ENCODE peak calls at places on chromosomes 5 and 9, in five cellular contexts. Z, K, N, O and F are unnamed samples.

GRCh38 chr9:133639613-133640012 is 3.5 kb downstream of the DBH start:
- DNase-seq in Z (no peak), K (no peak), N (no peak), O (no peak), F (no peak)

GRCh38 chr9:136525841-136526499 is 19.9 kb downstream of the NOTCH1 start:
- DNase-seq in Z (peak), K (peak), N (no peak), O (peak), F (no peak)

GRCh38 chr5:139385061-139385889 is 2.2 kb upstream of the SLC23A1 start:
- DNase-seq in Z (no peak), K (no peak), N (no peak), O (peak), F (no peak)

GRCh38 chr5:160342413-160342941 is 27.9 kb downstream of the C1QTNF2 start:
- DNase-seq in Z (no peak), K (peak), N (no peak), O (peak), F (no peak)

GRCh38 chr5:172594431-172594830 is 46.6 kb upstream of the NEURL1B start:
- DNase-seq in Z (no peak), K (no peak), N (no peak), O (no peak), F (no peak)

GRCh38 chr5:54658014-54658413 is 140.5 kb downstream of the SNX18 start:
- DNase-seq in Z (no peak), K (no peak), N (no peak), O (no peak), F (no peak)

GRCh38 chr5:110062246-110062645 is 372.5 kb downstream of the MAN2A1 start:
- DNase-seq in Z (no peak), K (no peak), N (no peak), O (no peak), F (no peak)

GRCh38 chr5:67031689-67032088 is 164.9 kb downstream of the CD180 start:
- DNase-seq in Z (no peak), K (no peak), N (no peak), O (no peak), F (no peak)

GRCh38 chr5:8470489-8470888 is 601.5 kb downstream of the MTRR start:
- DNase-seq in Z (no peak), K (no peak), N (no peak), O (no peak), F (no peak)

GRCh38 chr5:175060264-175060663 is 335.9 kb downstream of the MSX2 start:
- DNase-seq in Z (no peak), K (no peak), N (no peak), O (no peak), F (no peak)

GRCh38 chr9:20355022-20355421 is 267.3 kb downstream of the MLLT3 start:
- DNase-seq in Z (no peak), K (no peak), N (no peak), O (no peak), F (no peak)

GRCh38 chr9:14136047-14136446 is 177.9 kb downstream of the NFIB start:
- DNase-seq in Z (no peak), K (no peak), N (no peak), O (no peak), F (no peak)

GRCh38 chr5:141510850-141511718 is 22.2 kb downstream of the PCDHGC5 start:
- DNase-seq in Z (no peak), K (no peak), N (no peak), O (no peak), F (no peak)

GRCh38 chr9:16328349-16328748 is 542.1 kb downstream of the BNC2 start:
- DNase-seq in Z (no peak), K (no peak), N (no peak), O (no peak), F (no peak)

GRCh38 chr9:8401961-8402701 is 602.6 kb upstream of the DMAC1 start:
- DNase-seq in Z (no peak), K (no peak), N (no peak), O (no peak), F (no peak)

GRCh38 chr9:70052768-70053167 is 9.1 kb downstream of the MAMDC2 start:
- DNase-seq in Z (no peak), K (no peak), N (no peak), O (no peak), F (no peak)

GRCh38 chr5:97903742-97904141 is 720.7 kb upstream of the RIOK2 start:
- DNase-seq in Z (no peak), K (no peak), N (no peak), O (no peak), F (no peak)

GRCh38 chr5:132227485-132228240 is at the start of gene P4HA2:
- DNase-seq in Z (peak), K (peak), N (peak), O (peak), F (peak)

GRCh38 chr5:2912741-2913140 is 161.3 kb upstream of the IRX2 start:
- DNase-seq in Z (no peak), K (no peak), N (no peak), O (no peak), F (peak)

GRCh38 chr9:26054600-26055516 is 376.6 kb upstream of the TUSC1 start:
- DNase-seq in Z (no peak), K (no peak), N (no peak), O (no peak), F (no peak)

GRCh38 chr5:157222506-157223230 is 42.0 kb downstream of the ITK start:
- DNase-seq in Z (no peak), K (no peak), N (peak), O (no peak), F (no peak)

GRCh38 chr5:8726383-8727036 is 819.4 kb downstream of the SEMA5A start:
- DNase-seq in Z (no peak), K (no peak), N (no peak), O (no peak), F (no peak)

DNA sequence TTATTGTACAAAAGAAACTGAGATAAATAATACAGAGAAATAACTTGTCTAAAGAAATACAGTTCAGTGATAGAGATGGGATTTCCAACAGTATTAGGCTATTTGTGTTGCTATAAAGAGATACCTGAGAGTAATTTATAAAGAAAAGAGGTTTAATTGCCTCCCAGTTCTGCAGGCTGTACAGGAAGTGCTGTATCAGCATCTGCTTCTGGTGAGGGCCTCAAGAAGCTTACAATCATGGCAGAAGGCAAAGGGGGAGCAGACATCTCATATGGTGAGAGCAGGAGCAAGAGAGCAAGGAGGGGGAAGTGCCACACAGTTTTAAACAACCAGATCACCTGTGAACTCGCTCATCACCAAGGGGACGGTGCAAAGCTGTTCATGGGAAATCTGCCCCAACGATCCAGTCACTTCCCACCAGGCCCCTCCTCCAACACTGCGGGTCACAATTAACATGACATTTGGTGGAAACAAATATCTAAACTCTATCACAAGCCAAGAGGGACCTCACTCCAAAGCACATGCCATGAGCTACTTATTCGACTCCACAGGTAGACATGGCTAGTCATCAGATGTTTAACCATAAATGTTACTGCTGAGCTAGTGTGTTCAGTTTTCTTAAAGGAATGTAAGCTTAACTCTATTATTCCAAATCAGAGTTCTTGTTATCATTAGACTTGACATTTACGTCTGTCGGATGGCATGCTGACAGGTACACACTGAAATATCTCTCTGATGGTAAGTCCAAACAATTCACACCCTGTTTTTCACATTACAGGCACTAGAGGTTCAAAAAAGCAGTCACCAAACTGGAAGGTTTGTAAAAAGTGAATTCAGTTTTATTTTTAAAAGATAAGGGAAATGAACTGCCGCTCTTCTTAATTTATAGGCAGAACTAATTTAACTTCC is 82.2 kb downstream of the AUH start:
- DNase-seq in Z (no peak), K (no peak), N (no peak), O (no peak), F (no peak)
- H3K4me3 ChIP-seq in Z (no peak), K (no peak), N (no peak), O (no peak), F (no peak)

DNA sequence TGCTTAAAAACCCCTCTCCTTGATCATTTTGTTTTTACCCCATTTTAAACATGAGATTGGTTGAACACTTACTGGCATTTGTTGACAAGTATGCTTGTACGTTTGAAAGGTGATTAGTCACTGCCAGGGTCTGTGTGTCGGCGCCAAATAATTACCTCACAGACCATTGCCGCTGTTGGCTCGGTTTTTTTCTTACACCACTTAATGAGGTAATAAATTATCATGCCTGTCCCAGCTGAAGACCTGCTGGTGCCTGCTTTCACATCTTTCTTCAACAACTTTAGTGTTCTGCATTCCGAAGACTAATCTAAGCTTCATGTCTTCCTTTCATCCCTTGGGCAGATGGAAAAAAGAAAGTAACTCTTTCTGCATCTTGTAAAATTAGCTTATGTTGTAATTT is 66.0 kb upstream of the CARTPT start:
- DNase-seq in Z (no peak), K (no peak), N (no peak), O (no peak), F (no peak)
- H3K27ac ChIP-seq in Z (no peak), K (peak), N (no peak), O (no peak), F (no peak)

GRCh38 chr9:88951143-88951542 is 40.1 kb upstream of the S1PR3 start:
- DNase-seq in Z (no peak), K (no peak), N (no peak), O (no peak), F (no peak)

GRCh38 chr9:88952976-88953375 is 38.3 kb upstream of the S1PR3 start:
- DNase-seq in Z (no peak), K (no peak), N (no peak), O (no peak), F (no peak)

GRCh38 chr9:88952086-88952615 is 39.1 kb upstream of the S1PR3 start:
- DNase-seq in Z (no peak), K (no peak), N (no peak), O (no peak), F (no peak)

GRCh38 chr9:88953401-88954029 is 37.8 kb upstream of the S1PR3 start:
- DNase-seq in Z (no peak), K (no peak), N (no peak), O (no peak), F (no peak)

GRCh38 chr9:88954073-88954472 is 37.2 kb upstream of the S1PR3 start:
- DNase-seq in Z (no peak), K (no peak), N (no peak), O (no peak), F (no peak)
- H3K4me3 ChIP-seq in Z (no peak), K (no peak), N (no peak), O (no peak), F (no peak)

GRCh38 chr9:76161546-76161945 is 232.7 kb downstream of the RFK start:
- DNase-seq in Z (peak), K (peak), N (no peak), O (no peak), F (no peak)
- H3K27ac ChIP-seq in Z (peak), K (peak), N (no peak), O (peak), F (no peak)

DNA sequence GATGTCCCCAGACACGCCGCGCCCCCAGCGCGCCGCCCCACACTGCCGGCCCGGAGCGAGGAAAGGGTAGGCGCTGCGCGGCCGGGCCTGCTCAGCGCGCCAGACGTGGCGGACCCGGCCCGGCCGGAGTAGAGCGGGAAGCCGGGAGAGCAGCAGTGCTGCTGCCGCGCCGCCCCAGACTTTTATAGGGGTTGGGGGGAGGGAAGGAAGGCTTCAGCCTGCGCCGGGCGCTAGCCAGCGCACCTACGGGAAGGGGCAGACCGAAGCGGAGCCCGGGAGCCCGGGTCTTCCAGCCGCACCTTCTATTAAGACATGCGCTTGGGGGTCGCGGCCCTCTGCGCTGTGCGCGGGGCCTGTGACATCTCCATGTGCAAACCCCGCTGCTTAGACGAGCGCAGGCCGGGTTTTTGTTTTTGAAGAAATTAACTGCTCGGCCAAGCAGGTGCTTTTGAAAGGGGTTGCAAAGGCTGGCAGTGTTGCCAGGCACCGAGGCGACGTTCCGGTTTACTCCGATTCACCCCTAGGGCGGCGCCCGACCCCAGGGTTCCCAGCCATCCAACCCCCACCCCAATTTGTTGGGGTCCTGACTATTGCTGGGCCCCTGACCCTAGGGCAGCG is 361 bp upstream of the PAX5 start:
- DNase-seq in Z (peak), K (no peak), N (no peak), O (no peak), F (no peak)
- H3K4me3 ChIP-seq in Z (no peak), K (peak), N (peak), O (no peak), F (peak)

DNA sequence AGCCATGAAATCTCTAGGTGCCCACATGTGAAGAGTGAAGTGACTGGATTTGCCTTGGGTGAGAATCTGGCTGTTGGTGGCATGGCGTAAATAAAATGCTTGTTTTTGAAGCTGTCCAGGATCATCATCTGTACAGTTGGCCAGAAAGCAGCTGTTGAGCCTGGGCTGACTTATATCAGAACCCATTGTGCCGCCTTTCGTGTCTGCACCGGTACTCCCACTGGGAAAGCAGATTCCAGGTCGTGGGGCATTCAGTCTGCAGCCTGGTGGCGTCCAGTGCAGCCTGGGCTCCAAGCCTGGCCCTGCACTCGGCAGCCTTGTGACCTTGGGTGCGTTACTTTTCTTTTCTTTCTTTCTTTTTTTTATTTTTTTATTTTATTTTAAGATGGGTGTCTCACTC is 27.8 kb downstream of the PRRC2B start:
- DNase-seq in Z (no peak), K (no peak), N (no peak), O (no peak), F (no peak)
- H3K27ac ChIP-seq in Z (peak), K (peak), N (no peak), O (peak), F (peak)

GRCh38 chr5:112923988-112924387 is 2.0 kb upstream of the REEP5 start:
- DNase-seq in Z (no peak), K (no peak), N (no peak), O (no peak), F (no peak)

GRCh38 chr5:112921833-112922817 is at the start of gene REEP5:
- DNase-seq in Z (peak), K (peak), N (peak), O (peak), F (peak)

GRCh38 chr5:112918679-112919078 is 3.3 kb downstream of the REEP5 start:
- DNase-seq in Z (no peak), K (no peak), N (no peak), O (no peak), F (no peak)

GRCh38 chr5:112921031-112921832 is 795 bp downstream of the REEP5 start:
- DNase-seq in Z (peak), K (peak), N (peak), O (peak), F (no peak)

GRCh38 chr5:112923148-112923917 is 1.3 kb upstream of the REEP5 start:
- DNase-seq in Z (no peak), K (no peak), N (peak), O (no peak), F (no peak)
- H3K4me3 ChIP-seq in Z (no peak), K (no peak), N (peak), O (peak), F (peak)

GRCh38 chr5:11547140-11547539 is 357.1 kb downstream of the CTNND2 start:
- DNase-seq in Z (no peak), K (no peak), N (no peak), O (no peak), F (no peak)
- H3K27ac ChIP-seq in Z (no peak), K (no peak), N (no peak), O (no peak), F (no peak)

GRCh38 chr5:42943931-42944631 is 96.0 kb downstream of the ANXA2R start:
- DNase-seq in Z (peak), K (no peak), N (no peak), O (no peak), F (no peak)
- H3K4me3 ChIP-seq in Z (peak), K (peak), N (no peak), O (no peak), F (peak)